ENCODE peak calls at places on chromosomes 6 and 20, in four cellular contexts. P is A549, N is HepG2, V is IMR-90. B is an unnamed sample.

GRCh38 chr20:1912646-1913045 is 17.4 kb downstream of the SIRPA start:
- DNase-seq in V (no peak), N (no peak), P (no peak), B (no peak)

GRCh38 chr6:108609276-108609769 is 48.6 kb downstream of the FOXO3 start:
- DNase-seq in N (no peak), V (peak), P (no peak), B (no peak)

GRCh38 chr20:11012975-11013374 is 339.2 kb upstream of the JAG1 start:
- DNase-seq in N (no peak), P (no peak), V (peak), B (no peak)

GRCh38 chr20:3659492-3660261 is 3.5 kb downstream of the GFRA4 start:
- DNase-seq in N (no peak), P (no peak), V (no peak), B (no peak)

GRCh38 chr6:51536728-51537127 is 550.7 kb downstream of the PKHD1 start:
- DNase-seq in V (no peak), N (no peak), P (no peak), B (no peak)

GRCh38 chr6:137847748-137848147 is 19.3 kb upstream of the TNFAIP3 start:
- DNase-seq in P (no peak), V (no peak), N (no peak), B (no peak)

GRCh38 chr6:40187654-40188053 is 253.4 kb upstream of the MOCS1 start:
- DNase-seq in P (no peak), N (no peak), V (no peak), B (no peak)

GRCh38 chr6:13866291-13866690 is 51.9 kb upstream of the MCUR1 start:
- DNase-seq in V (no peak), N (no peak), P (no peak), B (no peak)

GRCh38 chr20:47181056-47181862 is 175.2 kb downstream of the ZMYND8 start:
- DNase-seq in N (peak), P (peak), V (peak), B (peak)

GRCh38 chr6:168599769-168600330 is 158.9 kb downstream of the SMOC2 start:
- DNase-seq in V (no peak), P (no peak), N (no peak), B (no peak)

GRCh38 chr6:121959501-121959900 is 440.0 kb upstream of the HSF2 start:
- DNase-seq in N (no peak), P (no peak), V (no peak), B (no peak)

GRCh38 chr20:58714340-58714922 is 21.8 kb downstream of the NPEPL1 start:
- DNase-seq in P (no peak), N (no peak), V (no peak), B (no peak)

GRCh38 chr6:136341967-136342366 is 52.3 kb upstream of the BCLAF1 start:
- DNase-seq in P (no peak), V (no peak), N (no peak), B (peak)

GRCh38 chr6:89449182-89449581 is 16.2 kb downstream of the ANKRD6 start:
- DNase-seq in N (no peak), P (no peak), V (no peak), B (no peak)

GRCh38 chr20:17345321-17345720 is 118.5 kb downstream of the PCSK2 start:
- DNase-seq in N (no peak), P (no peak), V (no peak), B (no peak)

DNA sequence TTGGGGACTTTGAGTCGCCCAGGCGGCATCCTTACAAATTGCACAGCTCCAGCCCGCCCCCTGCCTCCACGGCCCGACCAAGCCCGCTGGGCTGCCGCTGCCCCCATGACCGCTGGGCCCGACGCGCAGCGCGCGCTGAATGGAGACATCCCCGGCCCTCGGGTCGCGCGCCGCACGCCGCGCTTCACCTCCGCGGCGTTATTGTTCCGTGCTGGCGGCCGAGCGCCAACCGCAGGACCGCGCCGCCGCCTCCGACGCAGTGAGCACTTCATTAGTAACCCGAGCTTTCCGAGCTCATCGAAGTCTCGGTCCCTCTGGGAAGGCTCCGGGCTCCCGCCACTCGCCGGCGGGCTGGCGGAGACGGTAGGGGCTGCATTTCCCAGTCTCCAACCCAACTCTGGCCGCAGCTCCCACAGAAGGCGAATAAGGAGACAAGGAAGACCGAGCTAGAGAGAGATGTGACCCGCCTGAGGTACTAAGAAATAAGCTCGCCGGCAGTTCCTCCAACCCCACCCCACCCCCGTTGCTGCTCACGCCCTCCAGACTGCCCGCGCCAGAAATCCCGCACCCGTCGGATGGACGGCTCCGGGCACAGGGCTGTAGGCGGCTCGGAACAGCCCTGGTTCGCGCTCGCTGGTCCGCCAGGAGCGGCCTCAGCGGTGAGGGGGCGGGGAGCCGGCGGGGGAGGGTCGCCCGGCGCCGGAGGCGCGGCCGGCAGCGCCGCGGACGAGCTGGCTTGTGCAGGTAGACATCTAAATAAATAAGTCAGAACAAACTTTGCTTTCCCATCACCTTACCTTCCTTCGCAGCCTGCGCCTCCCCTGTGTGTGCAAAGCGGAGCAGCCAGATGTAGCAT is 683 bp downstream of the EPHA7 start:
- DNase-seq in N (no peak), V (no peak), P (peak), B (no peak)
- TF ChIP-seq MAZ in N (no peak), V (no peak), P (no peak), B (no peak)

DNA sequence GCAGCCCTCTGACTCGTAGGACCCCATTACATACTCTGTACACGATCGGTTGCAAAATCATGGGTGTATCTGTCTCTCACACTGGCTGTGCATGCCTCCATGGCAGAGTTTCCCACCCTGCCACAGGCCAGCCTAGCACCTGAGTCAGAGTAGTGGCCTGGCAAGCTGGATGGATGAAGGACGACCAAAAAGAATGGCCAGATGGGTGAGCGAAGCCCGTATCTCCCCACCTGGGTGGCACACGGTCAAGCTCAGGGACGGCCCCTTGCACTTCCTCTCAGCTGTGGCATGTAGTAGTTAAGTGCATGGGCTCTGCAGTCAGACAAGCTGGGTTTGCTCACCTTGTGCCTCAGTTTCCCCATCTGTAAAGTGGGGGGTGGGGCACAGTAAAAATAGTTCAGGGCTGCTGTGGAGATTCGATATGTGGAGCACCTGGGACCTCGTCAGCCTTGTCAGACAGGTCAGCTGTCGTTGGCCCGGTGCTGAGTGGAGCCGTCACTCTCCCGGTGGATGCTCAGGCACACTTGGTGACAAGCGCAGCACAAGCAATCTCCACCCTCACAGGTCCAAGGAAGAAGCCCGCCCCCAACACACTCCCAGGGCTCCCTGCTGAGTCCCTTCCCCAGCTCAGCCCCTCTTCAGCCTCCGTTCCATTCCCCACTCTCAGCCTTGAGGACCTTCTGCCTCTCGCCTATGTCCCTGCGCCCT is 12.6 kb downstream of the CPNE5 start:
- DNase-seq in N (no peak), V (peak), P (no peak), B (no peak)
- TF ChIP-seq MAZ in N (no peak), V (no peak), P (no peak), B (no peak)

DNA sequence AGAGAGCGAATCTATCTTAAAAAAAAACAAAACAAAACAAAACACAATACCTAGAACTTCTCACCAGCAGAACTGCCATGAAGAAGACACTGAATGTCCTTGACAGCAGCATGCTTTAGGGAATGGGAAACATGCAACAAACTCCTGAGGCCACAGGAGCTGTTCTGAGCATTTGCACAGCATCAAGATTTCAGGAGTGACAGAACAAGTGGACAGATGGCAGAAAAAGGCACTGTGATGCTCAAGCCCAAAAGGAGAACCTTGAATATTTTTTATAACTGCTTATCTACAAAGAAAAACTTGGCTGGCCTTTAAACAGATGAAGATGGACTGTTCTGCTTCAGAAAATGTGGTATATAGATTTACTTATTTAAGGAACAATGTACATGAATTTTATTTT is 158.9 kb downstream of the RALGAPA2 start:
- DNase-seq in N (no peak), P (no peak), V (no peak), B (no peak)
- TF ChIP-seq MAZ in N (no peak), P (no peak), V (no peak), B (no peak)

DNA sequence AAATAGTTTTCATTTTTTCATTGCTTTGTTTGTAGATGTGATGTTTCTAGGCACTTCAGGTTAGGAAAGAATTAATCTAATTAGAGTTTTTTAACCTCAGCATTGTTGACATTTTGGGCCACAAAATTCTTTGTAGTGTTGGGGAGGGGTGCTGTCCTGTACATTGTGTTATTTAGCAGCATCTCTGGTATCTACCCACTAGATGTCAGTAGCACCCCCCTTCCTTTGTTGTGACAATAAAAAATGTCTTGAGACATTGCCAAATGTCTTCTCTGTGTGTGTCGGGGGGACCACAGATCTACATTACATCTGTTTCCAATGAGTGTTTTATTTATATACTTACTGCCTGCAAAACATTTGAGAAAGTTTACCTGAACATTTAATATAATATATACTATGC is 45.6 kb downstream of the EYA4 start:
- DNase-seq in V (peak), P (peak), N (no peak), B (no peak)
- TF ChIP-seq MAZ in V (no peak), P (no peak), N (no peak), B (no peak)

DNA sequence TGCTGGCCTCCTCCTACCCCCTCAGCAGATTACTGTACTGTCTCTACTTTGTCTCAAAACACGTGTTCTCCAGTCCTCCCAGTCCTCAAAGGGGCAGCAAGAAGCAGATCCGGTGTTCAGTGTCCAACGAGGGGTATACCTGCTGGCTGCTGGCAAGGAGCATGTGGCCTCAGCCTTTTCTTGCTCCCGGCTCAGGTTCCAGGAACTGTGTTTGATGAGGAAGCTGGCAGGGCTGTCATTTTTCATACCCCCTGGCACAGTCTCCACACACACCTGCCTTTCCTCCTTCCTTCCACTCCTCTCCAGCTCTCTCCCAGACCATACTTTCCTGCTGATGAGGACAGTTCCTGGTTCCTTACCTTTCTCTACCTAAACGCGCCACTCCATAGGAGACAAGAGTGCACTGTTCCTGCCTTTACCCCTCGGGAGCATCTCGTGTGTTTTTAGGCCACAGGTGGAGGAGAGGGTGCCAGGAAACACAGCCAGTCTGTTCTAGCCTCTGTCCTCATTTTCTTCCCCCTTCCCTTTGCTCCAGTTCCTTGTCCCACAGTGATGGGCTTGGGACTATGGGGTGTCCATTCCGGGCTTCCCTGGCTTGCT is 77.2 kb downstream of the SSR1 start:
- DNase-seq in V (no peak), N (no peak), P (no peak), B (no peak)
- TF ChIP-seq MAZ in V (no peak), N (no peak), P (no peak), B (no peak)

GRCh38 chr6:106146852-106147351 is 60.8 kb downstream of the PRDM1 start:
- DNase-seq in N (no peak), P (no peak), V (peak), B (peak)

GRCh38 chr6:106143582-106144139 is 57.5 kb downstream of the PRDM1 start:
- DNase-seq in V (no peak), P (no peak), N (no peak), B (no peak)

GRCh38 chr6:106145144-106145543 is 59.0 kb downstream of the PRDM1 start:
- DNase-seq in V (no peak), P (no peak), N (no peak), B (no peak)

GRCh38 chr6:106147476-106147875 is 61.3 kb downstream of the PRDM1 start:
- DNase-seq in V (no peak), P (no peak), N (no peak), B (no peak)

DNA sequence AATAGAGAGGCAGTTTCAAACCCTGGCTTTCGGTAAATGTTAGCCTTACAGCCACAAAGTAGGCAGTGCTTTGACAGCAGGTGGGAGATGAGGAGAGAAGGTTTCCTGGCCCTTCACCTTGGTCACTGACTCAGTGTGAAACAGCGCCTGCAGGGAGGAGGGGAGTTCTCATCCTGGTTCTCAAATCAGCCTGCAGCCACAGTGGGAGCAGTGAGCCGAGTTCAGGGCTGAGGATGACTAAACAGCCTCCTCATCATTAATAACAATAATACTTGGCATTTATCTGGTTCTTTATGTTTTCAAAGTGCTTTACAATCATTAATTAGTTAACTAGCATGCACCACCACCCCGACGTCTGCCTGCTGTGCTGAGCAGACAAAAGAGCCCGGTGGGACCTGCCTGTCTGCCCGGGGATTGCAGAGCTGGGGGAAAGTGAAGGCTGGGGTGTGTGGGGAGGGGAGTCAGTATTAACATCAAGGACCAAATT is 59.6 kb downstream of the PRDM1 start:
- DNase-seq in P (no peak), V (peak), N (no peak), B (no peak)
- TF ChIP-seq MAZ in P (no peak), V (no peak), N (no peak), B (no peak)

DNA sequence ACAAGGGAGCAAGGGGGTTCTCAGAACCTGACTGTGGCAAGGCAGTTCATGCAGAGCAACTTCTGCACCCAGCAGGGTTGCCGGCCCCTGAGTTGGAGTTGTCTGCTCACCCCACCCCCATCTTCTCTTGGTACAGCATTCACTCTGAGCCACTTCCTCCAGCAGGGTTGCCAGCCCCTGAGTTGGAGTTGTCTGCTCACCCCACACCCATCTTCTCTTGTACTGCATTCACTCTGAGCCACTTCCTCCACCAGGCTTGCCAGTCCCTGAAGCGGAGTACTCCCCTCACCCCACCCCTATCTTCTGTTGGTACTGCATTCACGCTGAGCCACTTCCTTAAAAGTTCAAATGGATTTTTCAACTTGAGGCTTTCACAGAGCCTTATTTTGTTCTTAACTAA is 79.7 kb upstream of the SYNDIG1 start:
- DNase-seq in N (no peak), P (no peak), V (no peak), B (no peak)
- TF ChIP-seq MAZ in N (no peak), P (no peak), V (no peak), B (no peak)

GRCh38 chr20:4813076-4813838 is 91.5 kb downstream of the PRND start:
- DNase-seq in V (no peak), N (no peak), P (no peak), B (no peak)

GRCh38 chr20:4812641-4813075 is 90.9 kb downstream of the PRND start:
- DNase-seq in N (no peak), P (no peak), V (no peak), B (no peak)

GRCh38 chr20:4813839-4814695 is 92.4 kb downstream of the PRND start:
- DNase-seq in N (no peak), P (no peak), V (no peak), B (no peak)

GRCh38 chr20:4815618-4816017 is 93.9 kb downstream of the PRND start:
- DNase-seq in N (no peak), V (no peak), P (no peak), B (no peak)

GRCh38 chr20:4814696-4815252 is 93.1 kb downstream of the PRND start:
- DNase-seq in N (no peak), P (no peak), V (no peak), B (no peak)
- TF ChIP-seq MAZ in N (no peak), P (no peak), V (no peak), B (no peak)

GRCh38 chr6:149963212-149963461 is 606 bp upstream of the ULBP1 start:
- DNase-seq in P (peak), N (no peak), V (peak), B (peak)

GRCh38 chr6:149962461-149963211 is 1.1 kb upstream of the ULBP1 start:
- DNase-seq in N (no peak), P (no peak), V (no peak), B (no peak)

GRCh38 chr6:149965191-149966020 is 1.7 kb downstream of the ULBP1 start:
- DNase-seq in V (no peak), N (no peak), P (no peak), B (no peak)

GRCh38 chr6:149963462-149964242 is at the start of gene ULBP1:
- DNase-seq in P (peak), V (peak), N (no peak), B (peak)

GRCh38 chr6:149964243-149965190 is 774 bp downstream of the ULBP1 start:
- DNase-seq in V (peak), N (no peak), P (no peak), B (no peak)
- TF ChIP-seq MAZ in V (no peak), N (no peak), P (no peak), B (no peak)

DNA sequence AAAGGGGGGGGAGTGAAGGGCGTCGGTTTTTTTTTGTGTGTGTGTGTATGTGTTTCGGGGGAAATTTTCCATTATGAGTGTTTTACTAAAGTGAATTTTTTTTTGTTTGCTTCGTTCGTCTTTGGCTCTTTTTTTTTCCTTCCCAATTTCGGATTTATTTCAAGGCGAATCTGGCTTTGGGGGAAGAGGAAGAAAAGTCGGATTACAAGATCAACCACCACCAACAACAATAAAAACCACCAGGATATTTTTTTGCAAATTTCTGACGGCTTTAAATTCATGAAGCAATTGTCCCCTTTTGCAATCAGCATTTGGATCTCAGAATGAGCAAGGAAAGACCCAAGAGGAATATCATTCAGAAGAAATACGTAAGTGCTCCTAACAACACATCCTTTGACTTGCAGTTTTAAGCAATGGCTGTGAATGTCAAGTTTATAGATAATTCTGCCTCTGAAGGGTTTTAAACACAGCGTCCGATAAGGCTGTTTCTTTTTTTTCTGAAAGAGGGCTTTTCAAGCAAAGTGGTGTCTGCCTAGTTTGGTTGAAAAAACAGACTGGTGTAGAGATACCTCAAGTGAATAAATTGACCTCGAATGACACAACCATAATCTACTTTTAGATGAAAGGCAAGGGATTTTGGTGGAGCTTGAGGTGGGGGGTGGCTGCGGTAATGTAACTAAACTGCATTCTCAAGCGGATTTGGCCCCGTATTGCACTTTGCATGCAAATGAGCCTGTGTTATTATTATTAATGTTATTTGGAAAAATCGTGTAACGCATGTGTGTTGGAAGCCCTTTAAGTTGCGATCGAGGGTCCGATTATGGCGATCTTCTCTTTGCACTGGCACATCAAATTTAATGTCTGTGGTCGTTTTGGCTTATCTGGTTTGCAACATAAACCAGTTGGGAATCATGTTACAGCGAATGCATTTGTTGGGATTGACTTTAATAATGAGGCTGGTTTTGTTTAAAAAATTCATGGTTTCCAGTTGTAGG is 645 bp downstream of the JARID2 start:
- DNase-seq in P (no peak), V (peak), N (no peak), B (no peak)
- TF ChIP-seq MAZ in P (no peak), V (no peak), N (no peak), B (no peak)